ENCODE peak calls at places on chromosomes 1 and 21, in five cellular contexts. One of them, this sample, is unnamed.

GRCh38 chr1:110040548-110040947 is 6.1 kb downstream of the STRIP1 start:
- DNase-seq in H9: no peak
- DNase-seq in H1: no peak
- DNase-seq in neuronal stem cell: no peak
- DNase-seq in mesenchymal stem cell: no peak
- DNase-seq in this sample: no peak

GRCh38 chr1:182707116-182707515 is 22.7 kb upstream of the RGS8 start:
- DNase-seq in H9: no peak
- DNase-seq in H1: no peak
- DNase-seq in neuronal stem cell: no peak
- DNase-seq in mesenchymal stem cell: no peak
- DNase-seq in this sample: no peak

GRCh38 chr1:109824349-109825115 is 60.8 kb upstream of the EPS8L3 start:
- DNase-seq in H9: no peak
- DNase-seq in H1: no peak
- DNase-seq in neuronal stem cell: no peak
- DNase-seq in mesenchymal stem cell: no peak
- DNase-seq in this sample: no peak

GRCh38 chr1:182633657-182634281 is 29.6 kb upstream of the RGS16 start:
- DNase-seq in H9: no peak
- DNase-seq in H1: no peak
- DNase-seq in neuronal stem cell: no peak
- DNase-seq in mesenchymal stem cell: no peak
- DNase-seq in this sample: no peak

GRCh38 chr1:44985747-44986359 is 542 bp downstream of the EIF2B3 start:
- DNase-seq in H9: no peak
- DNase-seq in H1: no peak
- DNase-seq in neuronal stem cell: no peak
- DNase-seq in mesenchymal stem cell: no peak
- DNase-seq in this sample: peak

GRCh38 chr1:159040893-159041724 is 31.4 kb downstream of the IFI16 start:
- DNase-seq in H9: no peak
- DNase-seq in H1: no peak
- DNase-seq in neuronal stem cell: no peak
- DNase-seq in mesenchymal stem cell: no peak
- DNase-seq in this sample: no peak

GRCh38 chr1:201649776-201650607 is 111.1 kb downstream of the NAV1 start:
- DNase-seq in H9: peak
- DNase-seq in H1: peak
- DNase-seq in neuronal stem cell: peak
- DNase-seq in mesenchymal stem cell: peak
- DNase-seq in this sample: peak

GRCh38 chr1:191206808-191207207 is 729.1 kb upstream of the BRINP3 start:
- DNase-seq in H9: no peak
- DNase-seq in H1: no peak
- DNase-seq in neuronal stem cell: no peak
- DNase-seq in mesenchymal stem cell: no peak
- DNase-seq in this sample: peak

GRCh38 chr1:165129568-165130164 is 226.8 kb downstream of the LMX1A start:
- DNase-seq in H9: peak
- DNase-seq in H1: peak
- DNase-seq in neuronal stem cell: peak
- DNase-seq in mesenchymal stem cell: peak
- DNase-seq in this sample: peak

GRCh38 chr1:36442337-36442736 is 7.9 kb downstream of the OSCP1 start:
- DNase-seq in H9: no peak
- DNase-seq in H1: no peak
- DNase-seq in neuronal stem cell: no peak
- DNase-seq in mesenchymal stem cell: no peak
- DNase-seq in this sample: no peak

GRCh38 chr1:38891753-38892152 is 10.4 kb upstream of the GJA9 start:
- DNase-seq in H9: peak
- DNase-seq in H1: peak
- DNase-seq in neuronal stem cell: no peak
- DNase-seq in mesenchymal stem cell: no peak
- DNase-seq in this sample: peak

GRCh38 chr1:16614361-16615252 is 1.2 kb upstream of the NBPF1 start:
- DNase-seq in H9: peak
- DNase-seq in H1: peak
- DNase-seq in neuronal stem cell: no peak
- DNase-seq in mesenchymal stem cell: no peak
- DNase-seq in this sample: no peak

GRCh38 chr1:171743014-171743870 is 1.4 kb upstream of the VAMP4 start:
- DNase-seq in H9: no peak
- DNase-seq in H1: no peak
- DNase-seq in neuronal stem cell: no peak
- DNase-seq in mesenchymal stem cell: peak
- DNase-seq in this sample: peak

GRCh38 chr1:234958702-234959649 is 169.7 kb downstream of the TOMM20 start:
- DNase-seq in H9: no peak
- DNase-seq in H1: peak
- DNase-seq in neuronal stem cell: no peak
- DNase-seq in mesenchymal stem cell: no peak
- DNase-seq in this sample: no peak

GRCh38 chr1:33610864-33611455 is 138.5 kb downstream of the ZSCAN20 start:
- DNase-seq in H9: no peak
- DNase-seq in H1: no peak
- DNase-seq in neuronal stem cell: no peak
- DNase-seq in mesenchymal stem cell: no peak
- DNase-seq in this sample: no peak

GRCh38 chr1:5999711-6000443 is 7.7 kb upstream of the NPHP4 start:
- DNase-seq in H9: no peak
- DNase-seq in H1: no peak
- DNase-seq in neuronal stem cell: no peak
- DNase-seq in mesenchymal stem cell: no peak
- DNase-seq in this sample: no peak

GRCh38 chr1:119611701-119612113 is 36.4 kb downstream of the ZNF697 start:
- DNase-seq in H9: peak
- DNase-seq in H1: peak
- DNase-seq in neuronal stem cell: peak
- DNase-seq in mesenchymal stem cell: peak
- DNase-seq in this sample: no peak

GRCh38 chr1:169368406-169368769 is 393 bp downstream of the BLZF1 start:
- DNase-seq in H9: peak
- DNase-seq in H1: no peak
- DNase-seq in neuronal stem cell: no peak
- DNase-seq in mesenchymal stem cell: no peak
- DNase-seq in this sample: peak

GRCh38 chr1:113976609-113977278 is 2.5 kb upstream of the OLFML3 start:
- DNase-seq in H9: peak
- DNase-seq in H1: no peak
- DNase-seq in neuronal stem cell: peak
- DNase-seq in mesenchymal stem cell: peak
- DNase-seq in this sample: peak

GRCh38 chr1:22341791-22342605 is 109.7 kb upstream of the ZBTB40 start:
- DNase-seq in H9: no peak
- DNase-seq in H1: no peak
- DNase-seq in neuronal stem cell: no peak
- DNase-seq in mesenchymal stem cell: peak
- DNase-seq in this sample: peak

GRCh38 chr1:196896355-196896754 is 8.5 kb downstream of the CFHR4 start:
- DNase-seq in H9: no peak
- DNase-seq in H1: no peak
- DNase-seq in neuronal stem cell: no peak
- DNase-seq in mesenchymal stem cell: no peak
- DNase-seq in this sample: no peak

GRCh38 chr21:36627242-36627641 is 71.7 kb upstream of the SIM2 start:
- DNase-seq in H9: no peak
- DNase-seq in H1: no peak
- DNase-seq in neuronal stem cell: no peak
- DNase-seq in mesenchymal stem cell: no peak
- DNase-seq in this sample: peak

GRCh38 chr1:178048426-178048825 is 45.5 kb upstream of the RASAL2 start:
- DNase-seq in H9: no peak
- DNase-seq in H1: no peak
- DNase-seq in neuronal stem cell: no peak
- DNase-seq in mesenchymal stem cell: no peak
- DNase-seq in this sample: peak

GRCh38 chr21:17501107-17502006 is 11.5 kb upstream of the CXADR start:
- DNase-seq in H9: no peak
- DNase-seq in H1: no peak
- DNase-seq in neuronal stem cell: no peak
- DNase-seq in mesenchymal stem cell: no peak
- DNase-seq in this sample: no peak

GRCh38 chr1:209485759-209486158 is 97.8 kb upstream of the CAMK1G start:
- DNase-seq in H9: no peak
- DNase-seq in H1: no peak
- DNase-seq in neuronal stem cell: no peak
- DNase-seq in mesenchymal stem cell: no peak
- DNase-seq in this sample: no peak

GRCh38 chr1:25117233-25117823 is 115.0 kb downstream of the SYF2 start:
- DNase-seq in H9: peak
- DNase-seq in H1: peak
- DNase-seq in neuronal stem cell: no peak
- DNase-seq in mesenchymal stem cell: no peak
- DNase-seq in this sample: no peak

GRCh38 chr1:99481391-99481996 is 164.4 kb upstream of the PALMD start:
- DNase-seq in H9: no peak
- DNase-seq in H1: no peak
- DNase-seq in neuronal stem cell: peak
- DNase-seq in mesenchymal stem cell: peak
- DNase-seq in this sample: peak

GRCh38 chr1:71106658-71107322 is 26.0 kb upstream of the ZRANB2 start:
- DNase-seq in H9: no peak
- DNase-seq in H1: no peak
- DNase-seq in neuronal stem cell: no peak
- DNase-seq in mesenchymal stem cell: no peak
- DNase-seq in this sample: no peak

GRCh38 chr1:166915941-166916340 is 39.9 kb upstream of the TADA1 start:
- DNase-seq in H9: peak
- DNase-seq in H1: no peak
- DNase-seq in neuronal stem cell: no peak
- DNase-seq in mesenchymal stem cell: no peak
- DNase-seq in this sample: peak
- H2AK5ac ChIP-seq in H9: no peak
- H2AK5ac ChIP-seq in H1: no peak
- H2AK5ac ChIP-seq in neuronal stem cell: no peak
- H2AK5ac ChIP-seq in mesenchymal stem cell: no peak
- H2AK5ac ChIP-seq in this sample: no peak

DNA sequence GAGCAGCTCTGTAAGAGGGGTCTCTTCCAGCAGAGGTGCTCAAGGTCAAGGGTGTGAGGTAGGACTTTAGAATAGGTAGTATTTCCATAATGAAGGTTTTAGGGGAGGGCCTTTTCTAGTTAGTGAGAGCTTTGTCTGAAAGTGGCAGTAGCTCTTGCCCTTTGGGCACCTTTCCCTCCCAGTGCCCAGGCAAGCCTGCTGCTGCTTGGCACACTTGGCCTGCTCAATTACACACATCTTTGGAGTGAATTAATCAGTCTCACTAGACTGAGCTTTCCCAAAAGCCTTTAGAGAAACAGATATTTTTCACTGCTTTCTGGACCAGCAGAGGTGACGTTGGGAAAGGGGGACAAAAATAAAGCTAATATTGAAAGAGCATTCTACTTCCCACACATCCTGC is 48.0 kb downstream of the MAB21L3 start:
- DNase-seq in H9: no peak
- DNase-seq in H1: no peak
- DNase-seq in neuronal stem cell: no peak
- DNase-seq in mesenchymal stem cell: no peak
- DNase-seq in this sample: no peak
- H2AK5ac ChIP-seq in H9: no peak
- H2AK5ac ChIP-seq in H1: no peak
- H2AK5ac ChIP-seq in neuronal stem cell: no peak
- H2AK5ac ChIP-seq in mesenchymal stem cell: no peak
- H2AK5ac ChIP-seq in this sample: no peak

GRCh38 chr1:41454406-41454805 is 30.1 kb downstream of the EDN2 start:
- DNase-seq in H9: no peak
- DNase-seq in H1: no peak
- DNase-seq in neuronal stem cell: no peak
- DNase-seq in mesenchymal stem cell: no peak
- DNase-seq in this sample: no peak
- H2AK5ac ChIP-seq in H9: no peak
- H2AK5ac ChIP-seq in H1: no peak
- H2AK5ac ChIP-seq in neuronal stem cell: no peak
- H2AK5ac ChIP-seq in mesenchymal stem cell: no peak
- H2AK5ac ChIP-seq in this sample: no peak

GRCh38 chr21:33948096-33948950 is 32.7 kb upstream of the ATP5PO start:
- DNase-seq in H9: peak
- DNase-seq in H1: peak
- DNase-seq in neuronal stem cell: peak
- DNase-seq in mesenchymal stem cell: peak
- DNase-seq in this sample: peak

GRCh38 chr21:33949516-33950424 is 34.2 kb upstream of the ATP5PO start:
- DNase-seq in H9: no peak
- DNase-seq in H1: peak
- DNase-seq in neuronal stem cell: no peak
- DNase-seq in mesenchymal stem cell: no peak
- DNase-seq in this sample: no peak

GRCh38 chr21:33945652-33946270 is 30.2 kb upstream of the ATP5PO start:
- DNase-seq in H9: no peak
- DNase-seq in H1: peak
- DNase-seq in neuronal stem cell: no peak
- DNase-seq in mesenchymal stem cell: no peak
- DNase-seq in this sample: no peak

GRCh38 chr21:33948951-33949444 is 33.4 kb upstream of the ATP5PO start:
- DNase-seq in H9: no peak
- DNase-seq in H1: peak
- DNase-seq in neuronal stem cell: no peak
- DNase-seq in mesenchymal stem cell: no peak
- DNase-seq in this sample: no peak

DNA sequence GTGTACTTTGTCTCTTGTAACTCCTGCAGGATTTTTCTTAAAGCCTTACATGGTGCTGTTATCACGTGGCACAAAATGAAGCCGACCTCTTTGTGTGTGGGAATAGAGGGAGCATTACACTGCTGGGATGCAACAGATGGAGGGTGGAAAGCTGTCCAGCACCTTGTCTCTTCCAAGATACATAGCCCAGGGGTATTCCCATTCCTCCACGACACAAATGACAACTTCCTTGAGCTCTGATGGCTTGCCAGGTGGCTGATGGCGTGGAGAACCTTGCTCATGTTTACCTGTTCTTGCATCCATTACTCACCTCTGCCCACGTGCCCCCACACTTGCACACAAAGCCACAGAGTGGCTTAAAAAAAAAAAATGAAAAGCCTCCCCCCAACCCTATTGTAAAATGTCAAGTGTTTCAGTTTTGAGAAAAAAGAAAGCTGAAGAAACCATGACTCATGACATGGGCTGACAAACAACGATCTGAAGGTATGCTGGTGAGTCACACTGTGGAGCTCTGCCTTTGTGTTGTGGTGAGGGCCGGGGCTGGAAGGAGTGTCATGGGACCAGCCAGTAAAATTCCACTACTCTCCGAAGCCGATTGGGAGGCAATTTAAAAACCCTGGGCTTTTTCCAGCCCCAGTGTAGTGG is 32.0 kb upstream of the ATP5PO start:
- DNase-seq in H9: peak
- DNase-seq in H1: peak
- DNase-seq in neuronal stem cell: peak
- DNase-seq in mesenchymal stem cell: peak
- DNase-seq in this sample: peak
- H2AK5ac ChIP-seq in H9: peak
- H2AK5ac ChIP-seq in H1: peak
- H2AK5ac ChIP-seq in neuronal stem cell: peak
- H2AK5ac ChIP-seq in mesenchymal stem cell: peak
- H2AK5ac ChIP-seq in this sample: peak